ENCODE peak calls at places on chromosomes 7 and 10, in seven cellular contexts. D is mammary epithelial cell, E is IMR-90, I is SK-N-SH, J is mesendoderm, S is HCT116, U is GM23338. W is an unnamed sample.

GRCh38 chr7:155169081-155169480 is 99.0 kb downstream of the HTR5A start:
- DNase-seq in D (peak; percentile 11), E (no peak), I (no peak), J (no peak), S (no peak), U (no peak), W (no peak)

GRCh38 chr7:150621376-150621775 is 10.8 kb downstream of the GIMAP6 start:
- DNase-seq in D (no peak), E (no peak), I (no peak), J (no peak), S (no peak), U (no peak), W (no peak)

GRCh38 chr7:26476271-26476670 is 184.6 kb downstream of the SNX10 start:
- DNase-seq in D (no peak), E (no peak), I (no peak), J (no peak), S (no peak), U (peak; percentile 14), W (no peak)

GRCh38 chr7:2060701-2061100 is 172.0 kb downstream of the MAD1L1 start:
- DNase-seq in D (no peak), E (peak; percentile 94), I (no peak), J (no peak), S (no peak), U (no peak), W (no peak)

GRCh38 chr10:114349505-114350211 is 54.6 kb downstream of the AFAP1L2 start:
- DNase-seq in D (no peak), E (no peak), I (no peak), J (no peak), S (no peak), U (no peak), W (peak; percentile 34)

GRCh38 chr10:116043304-116043703 is 229.7 kb downstream of the GFRA1 start:
- DNase-seq in D (no peak), E (no peak), I (no peak), J (no peak), S (no peak), U (no peak), W (no peak)

GRCh38 chr10:46231087-46231486 is 55.7 kb upstream of the ANTXRL start:
- DNase-seq in D (no peak), E (no peak), I (no peak), J (no peak), S (no peak), U (no peak), W (no peak)

GRCh38 chr7:139131622-139132021 is 22.1 kb upstream of the ZC3HAV1 start:
- DNase-seq in D (no peak), E (no peak), I (no peak), J (no peak), S (no peak), U (no peak), W (no peak)

GRCh38 chr7:136018104-136018503 is 40.9 kb upstream of the MTPN start:
- DNase-seq in D (peak; percentile 20), E (peak; percentile 16), I (no peak), J (no peak), S (no peak), U (no peak), W (no peak)

GRCh38 chr7:45978010-45978681 is 57.1 kb upstream of the IGFBP3 start:
- DNase-seq in D (peak; percentile 99), E (peak; percentile 99), I (no peak), J (peak; percentile 97), S (peak; percentile 95), U (peak; percentile 41), W (peak; percentile 14)

GRCh38 chr10:6053303-6053702 is 8.9 kb downstream of the IL2RA start:
- DNase-seq in D (no peak), E (no peak), I (no peak), J (no peak), S (no peak), U (no peak), W (no peak)

GRCh38 chr7:158933468-158934139 is 77.2 kb downstream of the DYNC2I1 start:
- DNase-seq in D (no peak), E (no peak), I (no peak), J (peak; percentile 4), S (no peak), U (no peak), W (no peak)

GRCh38 chr7:84183741-84184140 is 10.8 kb downstream of the SEMA3A start:
- DNase-seq in D (no peak), E (no peak), I (no peak), J (no peak), S (no peak), U (no peak), W (no peak)

GRCh38 chr7:97499204-97499603 is 232.7 kb upstream of the TAC1 start:
- DNase-seq in D (peak; percentile 10), E (no peak), I (peak; percentile 55), J (peak; percentile 63), S (peak; percentile 29), U (peak; percentile 72), W (peak; percentile 48)

GRCh38 chr7:50502001-50502684 is 52.0 kb upstream of the FIGNL1 start:
- DNase-seq in D (peak; percentile 86), E (peak; percentile 87), I (no peak), J (peak; percentile 10), S (no peak), U (no peak), W (no peak)

GRCh38 chr10:98389398-98389797 is 25.6 kb downstream of the PYROXD2 start:
- DNase-seq in D (no peak), E (no peak), I (no peak), J (no peak), S (no peak), U (no peak), W (no peak)

GRCh38 chr10:98390406-98390805 is 24.6 kb downstream of the PYROXD2 start:
- DNase-seq in D (no peak), E (no peak), I (no peak), J (no peak), S (no peak), U (no peak), W (no peak)

GRCh38 chr10:98391065-98391464 is 23.9 kb downstream of the PYROXD2 start:
- DNase-seq in D (no peak), E (no peak), I (no peak), J (no peak), S (no peak), U (no peak), W (no peak)

GRCh38 chr10:98394855-98395440 is 20.0 kb downstream of the PYROXD2 start:
- DNase-seq in D (no peak), E (no peak), I (no peak), J (no peak), S (no peak), U (no peak), W (no peak)

GRCh38 chr10:98391578-98391991 is 23.4 kb downstream of the PYROXD2 start:
- DNase-seq in D (peak; percentile 43), E (peak; percentile 49), I (no peak), J (no peak), S (no peak), U (no peak), W (no peak)
- H3K4me2 ChIP-seq in D (peak overlapping the region; percentile 52), E (no peak overlapping the region), I (no peak overlapping the region), J (no peak overlapping the region), S (no peak overlapping the region), U (no peak overlapping the region), W (no peak overlapping the region)

DNA sequence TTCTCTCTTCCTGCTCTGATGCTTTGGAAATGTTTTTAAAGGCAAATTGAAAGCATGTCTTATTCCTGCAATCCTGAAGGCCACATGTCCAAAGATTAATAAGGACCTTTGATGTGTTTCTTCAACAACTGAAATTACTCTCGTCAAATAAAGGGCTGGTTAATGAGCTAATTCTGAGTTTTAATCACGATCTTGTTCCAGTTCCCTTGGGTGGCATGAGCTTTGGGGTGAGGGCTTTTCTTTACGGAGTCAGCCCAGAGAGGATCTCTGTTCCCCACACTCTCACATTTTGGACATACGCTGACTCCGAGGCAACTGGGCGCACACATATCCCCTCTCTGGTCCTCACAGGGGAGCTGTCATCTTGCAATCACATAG is 397 bp upstream of the GDF10 start:
- DNase-seq in D (no peak), E (no peak), I (no peak), J (no peak), S (no peak), U (no peak), W (no peak)
- H3K4me2 ChIP-seq in D (no peak overlapping the region), E (peak overlapping the region; percentile 55), I (no peak overlapping the region), J (peak overlapping the region; percentile 60), S (no peak overlapping the region), U (peak overlapping the region; percentile 86), W (peak overlapping the region; percentile 97)

GRCh38 chr10:33333260-33334169 is 952 bp downstream of the NRP1 start:
- DNase-seq in D (peak; percentile 65), E (no peak), I (no peak), J (no peak), S (no peak), U (no peak), W (no peak)

GRCh38 chr10:33331020-33331557 is 3.4 kb downstream of the NRP1 start:
- DNase-seq in D (no peak), E (no peak), I (no peak), J (peak; percentile 91), S (no peak), U (no peak), W (peak; percentile 52)

GRCh38 chr10:33330543-33331019 is 3.9 kb downstream of the NRP1 start:
- DNase-seq in D (peak; percentile 73), E (peak; percentile 90), I (peak; percentile 80), J (peak; percentile 86), S (peak; percentile 64), U (peak; percentile 81), W (peak; percentile 85)

GRCh38 chr10:33334170-33334838 is at the start of gene NRP1:
- DNase-seq in D (no peak), E (no peak), I (peak; percentile 65), J (peak; percentile 75), S (no peak), U (peak; percentile 58), W (peak; percentile 70)

GRCh38 chr10:33332183-33333031 is 2.1 kb downstream of the NRP1 start:
- DNase-seq in D (no peak), E (peak; percentile 49), I (no peak), J (peak; percentile 31), S (no peak), U (no peak), W (peak; percentile 9)
- H3K4me2 ChIP-seq in D (peak overlapping the region; percentile 94), E (peak overlapping the region; percentile 98), I (peak overlapping the region; percentile 90), J (peak overlapping the region; percentile 18), S (no peak overlapping the region), U (peak overlapping the region; percentile 16), W (no peak overlapping the region)

GRCh38 chr10:110044681-110045080 is 36.9 kb downstream of the ADD3 start:
- DNase-seq in D (no peak), E (peak; percentile 35), I (no peak), J (no peak), S (no peak), U (no peak), W (no peak)

GRCh38 chr10:110042181-110042580 is 34.4 kb downstream of the ADD3 start:
- DNase-seq in D (peak; percentile 64), E (peak; percentile 62), I (no peak), J (peak; percentile 45), S (no peak), U (no peak), W (no peak)

GRCh38 chr10:110041479-110041829 is 33.7 kb downstream of the ADD3 start:
- DNase-seq in D (no peak), E (no peak), I (no peak), J (no peak), S (no peak), U (no peak), W (no peak)

GRCh38 chr10:110040767-110041478 is 33.1 kb downstream of the ADD3 start:
- DNase-seq in D (peak; percentile 23), E (peak; percentile 25), I (no peak), J (no peak), S (no peak), U (no peak), W (no peak)

GRCh38 chr10:110042891-110043290 is 35.1 kb downstream of the ADD3 start:
- DNase-seq in D (no peak), E (no peak), I (no peak), J (no peak), S (no peak), U (no peak), W (no peak)
- H3K4me2 ChIP-seq in D (no peak overlapping the region), E (no peak overlapping the region), I (no peak overlapping the region), J (no peak overlapping the region), S (no peak overlapping the region), U (no peak overlapping the region), W (no peak overlapping the region)

W was measured in neural progenitor cell.